ENCODE peak calls at places on chromosomes 3 and 15, in nine cellular contexts. C is stimulated activated naive CD8-positive, alpha-beta T cell treated with anti-CD3 and anti-CD28 coated beads, Interleukin-15, amount 100 ng/mL, for 72 hours; R is AG09309; J is iris pigment epithelial cell; X is NCI-H1436; D is glutamatergic neuron; H is pancreas; U is omental fat pad; M is activated T-cell treated with anti-CD3 and anti-CD28 coated beads for 1 hour. T is an unnamed sample.

GRCh38 chr3:182886497-182886896 is 93.2 kb downstream of the ATP11B start:
- DNase-seq in M (no peak), D (no peak), H (no peak), U (no peak), C (no peak), J (peak; percentile 31), R (no peak), X (no peak), T (no peak)

GRCh38 chr3:48708481-48708889 is 8.5 kb downstream of the IP6K2 start:
- DNase-seq in U (no peak), H (no peak), D (no peak), X (no peak), R (peak; percentile 17), M (no peak), J (peak; percentile 72), C (no peak), T (no peak)

GRCh38 chr15:90780916-90781315 is 63.8 kb downstream of the BLM start:
- DNase-seq in J (no peak), C (no peak), X (no peak), H (no peak), U (no peak), D (no peak), R (no peak), M (no peak), T (no peak)

GRCh38 chr3:56923546-56924224 is 121.9 kb upstream of the ARHGEF3 start:
- DNase-seq in R (no peak), M (peak; percentile 11), J (peak; percentile 63), X (no peak), U (no peak), H (no peak), D (no peak), C (no peak), T (no peak)

GRCh38 chr3:73622135-73622534 is 2.6 kb downstream of the PDZRN3 start:
- DNase-seq in H (peak; percentile 77), M (no peak), R (no peak), C (no peak), X (no peak), U (no peak), J (no peak), D (peak; percentile 55), T (no peak)

GRCh38 chr3:173889522-173890055 is 492.0 kb downstream of the NLGN1 start:
- DNase-seq in D (no peak), C (no peak), J (no peak), M (no peak), X (no peak), H (no peak), R (no peak), U (no peak), T (no peak)

GRCh38 chr15:87827126-87827525 is 429.4 kb downstream of the NTRK3 start:
- DNase-seq in H (no peak), C (no peak), R (no peak), D (no peak), X (no peak), J (peak; percentile 47), U (no peak), M (no peak), T (no peak)

GRCh38 chr3:16866447-16867025 is 18.2 kb upstream of the PLCL2 start:
- DNase-seq in R (peak; percentile 61), C (no peak), M (no peak), U (no peak), X (no peak), J (peak; percentile 26), D (no peak), H (no peak), T (no peak)

GRCh38 chr3:50212502-50212901 is 7.4 kb downstream of the SLC38A3 start:
- DNase-seq in D (peak; percentile 54), H (no peak), X (no peak), M (no peak), R (no peak), C (no peak), J (no peak), U (no peak), T (no peak)

GRCh38 chr3:49906004-49906860 is 2.6 kb upstream of the MST1R start:
- DNase-seq in H (peak; percentile 71), U (no peak), X (no peak), C (peak; percentile 49), J (peak; percentile 33), M (peak; percentile 30), D (peak; percentile 67), R (no peak), T (peak; percentile 11)

GRCh38 chr3:185646382-185647133 is 60.5 kb downstream of the SENP2 start:
- DNase-seq in M (no peak), J (no peak), C (no peak), D (no peak), X (no peak), H (no peak), U (no peak), R (no peak), T (no peak)

GRCh38 chr3:15815696-15816095 is 17.9 kb upstream of the ANKRD28 start:
- DNase-seq in U (no peak), D (no peak), X (no peak), C (no peak), J (peak; percentile 74), M (no peak), H (no peak), R (no peak), T (no peak)

GRCh38 chr15:73934281-73934680 is 8.0 kb downstream of the LOXL1 start:
- DNase-seq in M (no peak), C (no peak), D (no peak), X (no peak), R (no peak), U (no peak), J (no peak), H (peak; percentile 63), T (no peak)

T was measured in effector CD8-positive, alpha-beta T cell.